ENCODE peak calls at places on chromosomes 2 and 18, in six cellular contexts. D is cardiac muscle cell, W is H9, R is RWPE2, E is neural progenitor cell, M is tibial artery. Q is an unnamed sample.
A peak's percentile ranks its signal among the peaks of the same experiment; 100 is the strongest.

GRCh38 chr2:188328419-188328818 is 36.7 kb downstream of the GULP1 start:
- DNase-seq in D (peak; percentile 9), W (no peak), R (no peak), E (no peak), M (no peak), Q (no peak)

GRCh38 chr18:68944330-68944729 is 146.4 kb downstream of the CCDC102B start:
- DNase-seq in D (no peak), W (no peak), R (no peak), E (no peak), M (no peak), Q (no peak)

GRCh38 chr2:31271851-31272267 is 37.9 kb downstream of the EHD3 start:
- DNase-seq in D (peak; percentile 51), W (no peak), R (no peak), E (no peak), M (no peak), Q (no peak)

GRCh38 chr18:59551902-59552635 is 145.2 kb downstream of the CCBE1 start:
- DNase-seq in D (peak; percentile 81), W (no peak), R (no peak), E (no peak), M (no peak), Q (no peak)

GRCh38 chr2:215171151-215171550 is 32.7 kb upstream of the ABCA12 start:
- DNase-seq in D (peak; percentile 23), W (no peak), R (no peak), E (no peak), M (no peak), Q (no peak)

GRCh38 chr2:217981084-217981730 is 21.6 kb downstream of the TNS1 start:
- DNase-seq in D (no peak), W (no peak), R (no peak), E (no peak), M (peak; percentile 63), Q (no peak)

GRCh38 chr18:905948-906415 is 1.3 kb downstream of the ADCYAP1 start:
- DNase-seq in D (no peak), W (peak; percentile 38), R (no peak), E (peak; percentile 45), M (no peak), Q (no peak)

GRCh38 chr2:26998323-26998722 is 27.9 kb downstream of the MAPRE3 start:
- DNase-seq in D (no peak), W (no peak), R (no peak), E (no peak), M (no peak), Q (no peak)

GRCh38 chr18:11861583-11862288 is 10.5 kb downstream of the CHMP1B start:
- DNase-seq in D (peak; percentile 72), W (no peak), R (no peak), E (no peak), M (no peak), Q (no peak)

GRCh38 chr2:166376488-166376828 is 714 bp upstream of the SCN9A start:
- DNase-seq in D (no peak), W (no peak), R (no peak), E (no peak), M (no peak), Q (no peak)

GRCh38 chr2:225399509-225399908 is at the start of gene NYAP2:
- DNase-seq in D (no peak), W (no peak), R (no peak), E (peak; percentile 16), M (no peak), Q (no peak)

GRCh38 chr2:168320267-168320666 is 72.9 kb upstream of the STK39 start:
- DNase-seq in D (no peak), W (no peak), R (no peak), E (no peak), M (no peak), Q (no peak)

GRCh38 chr2:69464575-69464974 is 27.3 kb upstream of the NFU1 start:
- DNase-seq in D (peak; percentile 80), W (no peak), R (peak; percentile 75), E (no peak), M (no peak), Q (no peak)
- H3K9me3 ChIP-seq in D (no peaks in the 10 kb centered on the region), W (no peaks in the 10 kb centered on the region), R (no peaks in the 10 kb centered on the region), E (no peaks in the 10 kb centered on the region), M (no peaks in the 10 kb centered on the region), Q (no peaks in the 10 kb centered on the region)

GRCh38 chr18:13890962-13891361 is 24.4 kb downstream of the MC2R start:
- DNase-seq in D (no peak), W (no peak), R (no peak), E (no peak), M (no peak), Q (no peak)

GRCh38 chr18:13889661-13890060 is 25.7 kb downstream of the MC2R start:
- DNase-seq in D (no peak), W (no peak), R (no peak), E (no peak), M (no peak), Q (no peak)

GRCh38 chr18:13885009-13885408 is 30.3 kb downstream of the MC2R start:
- DNase-seq in D (no peak), W (no peak), R (no peak), E (no peak), M (no peak), Q (no peak)

GRCh38 chr18:13892098-13892497 is 23.2 kb downstream of the MC2R start:
- DNase-seq in D (no peak), W (no peak), R (no peak), E (no peak), M (no peak), Q (no peak)

GRCh38 chr18:13888317-13888716 is 27.0 kb downstream of the MC2R start:
- DNase-seq in D (no peak), W (no peak), R (no peak), E (no peak), M (no peak), Q (no peak)
- H3K9me3 ChIP-seq in D (no peaks in the 10 kb centered on the region), W (no peaks in the 10 kb centered on the region), R (no peaks in the 10 kb centered on the region), E (no peaks in the 10 kb centered on the region), M (no peaks in the 10 kb centered on the region), Q (no peaks in the 10 kb centered on the region)

GRCh38 chr2:150256746-150257145 is 230.7 kb downstream of the RND3 start:
- DNase-seq in D (no peak), W (no peak), R (no peak), E (no peak), M (no peak), Q (no peak)

GRCh38 chr2:150264442-150264841 is 223.0 kb downstream of the RND3 start:
- DNase-seq in D (no peak), W (no peak), R (no peak), E (no peak), M (no peak), Q (no peak)

GRCh38 chr2:150261691-150262090 is 225.8 kb downstream of the RND3 start:
- DNase-seq in D (no peak), W (no peak), R (no peak), E (no peak), M (no peak), Q (no peak)

GRCh38 chr2:150255528-150255927 is 231.9 kb downstream of the RND3 start:
- DNase-seq in D (peak; percentile 37), W (no peak), R (no peak), E (no peak), M (no peak), Q (no peak)

GRCh38 chr2:150259746-150260145 is 227.7 kb downstream of the RND3 start:
- DNase-seq in D (no peak), W (no peak), R (no peak), E (peak; percentile 60), M (no peak), Q (no peak)
- H3K9me3 ChIP-seq in D (no peaks in the 10 kb centered on the region), W (no peaks in the 10 kb centered on the region), R (no peaks in the 10 kb centered on the region), E (no peaks in the 10 kb centered on the region), M (no peaks in the 10 kb centered on the region), Q (no peaks in the 10 kb centered on the region)

GRCh38 chr18:2998644-2999043 is 14.3 kb downstream of the LPIN2 start:
- DNase-seq in D (no peak), W (no peak), R (no peak), E (no peak), M (no peak), Q (no peak)

GRCh38 chr18:3005462-3005861 is 7.5 kb downstream of the LPIN2 start:
- DNase-seq in D (no peak), W (no peak), R (no peak), E (no peak), M (no peak), Q (no peak)

GRCh38 chr18:3007491-3007890 is 5.5 kb downstream of the LPIN2 start:
- DNase-seq in D (no peak), W (no peak), R (no peak), E (no peak), M (no peak), Q (no peak)

GRCh38 chr18:2997846-2998599 is 14.9 kb downstream of the LPIN2 start:
- DNase-seq in D (no peak), W (no peak), R (no peak), E (no peak), M (peak; percentile 80), Q (no peak)

GRCh38 chr18:3002766-3003165 is 10.2 kb downstream of the LPIN2 start:
- DNase-seq in D (no peak), W (no peak), R (no peak), E (no peak), M (no peak), Q (no peak)
- H3K9me3 ChIP-seq in D (no peaks in the 10 kb centered on the region), W (peaks cover 8% of the 10 kb centered on the region), R (no peaks in the 10 kb centered on the region), E (peaks cover 8% of the 10 kb centered on the region), M (no peaks in the 10 kb centered on the region), Q (no peaks in the 10 kb centered on the region)

DNA sequence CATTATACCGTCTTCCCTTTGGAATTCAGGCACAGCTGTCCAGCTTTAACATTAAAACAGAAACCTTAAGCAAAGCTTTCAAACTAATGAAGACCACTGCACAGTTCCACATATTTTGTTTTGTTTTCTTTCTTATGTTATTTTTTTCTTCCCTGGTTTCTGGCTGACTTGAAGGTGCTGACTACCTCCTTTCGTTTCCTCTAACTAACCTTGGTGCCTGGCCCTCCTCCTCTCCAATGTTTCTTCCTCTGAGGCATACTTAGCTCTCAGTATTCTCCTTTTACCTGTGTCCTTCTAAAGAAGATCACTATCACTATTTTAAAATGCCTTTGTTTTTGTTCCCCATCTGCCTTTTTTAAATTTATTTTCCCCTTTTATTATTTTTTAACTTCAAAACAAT is 433.3 kb upstream of the SPHKAP start:
- DNase-seq in D (no peak), W (no peak), R (no peak), E (no peak), M (no peak), Q (no peak)
- H3K9me3 ChIP-seq in D (no peaks in the 10 kb centered on the region), W (no peaks in the 10 kb centered on the region), R (no peaks in the 10 kb centered on the region), E (no peaks in the 10 kb centered on the region), M (no peaks in the 10 kb centered on the region), Q (no peaks in the 10 kb centered on the region)

GRCh38 chr2:129378186-129378585 is 601.3 kb upstream of the RAB6C start:
- DNase-seq in D (no peak), W (no peak), R (no peak), E (no peak), M (no peak), Q (no peak)
- H3K9me3 ChIP-seq in D (no peaks in the 10 kb centered on the region), W (no peaks in the 10 kb centered on the region), R (no peaks in the 10 kb centered on the region), E (peaks cover 7% of the 10 kb centered on the region), M (no peaks in the 10 kb centered on the region), Q (no peaks in the 10 kb centered on the region)

DNA sequence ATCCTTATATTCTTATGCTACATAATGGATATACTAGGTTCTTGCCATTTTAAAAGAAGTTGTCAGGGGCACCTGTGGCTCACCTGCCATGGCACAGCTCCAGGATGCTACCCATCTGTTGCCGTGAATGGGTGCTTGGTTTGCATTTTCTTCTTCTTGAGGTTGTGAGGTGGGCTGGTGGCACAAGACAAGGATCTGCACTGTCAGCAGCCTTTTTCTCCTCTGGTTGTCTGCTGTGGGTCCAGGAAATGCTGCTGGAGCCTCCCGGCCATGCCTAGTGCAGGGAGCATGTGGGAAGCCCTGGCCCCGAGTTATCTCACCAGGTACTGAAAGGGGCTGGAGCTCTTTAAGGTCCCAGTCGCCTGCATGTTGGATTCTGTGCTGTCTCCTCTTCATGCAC is 2.6 kb downstream of the IL1R1 start:
- DNase-seq in D (no peak), W (no peak), R (no peak), E (no peak), M (no peak), Q (no peak)
- H3K9me3 ChIP-seq in D (no peaks in the 10 kb centered on the region), W (no peaks in the 10 kb centered on the region), R (peaks cover 4% of the 10 kb centered on the region), E (no peaks in the 10 kb centered on the region), M (no peaks in the 10 kb centered on the region), Q (peaks cover 30% of the 10 kb centered on the region)

GRCh38 chr2:94762600-94762999 is 108.6 kb upstream of the TEKT4 start:
- DNase-seq in D (no peak), W (no peak), R (no peak), E (no peak), M (no peak), Q (no peak)
- H3K9me3 ChIP-seq in D (no peaks in the 10 kb centered on the region), W (peaks cover 98% of the 10 kb centered on the region), R (no peaks in the 10 kb centered on the region), E (peaks cover 8% of the 10 kb centered on the region), M (no peaks in the 10 kb centered on the region), Q (no peaks in the 10 kb centered on the region)